ENCODE peak calls at places on chromosomes 12 and 14, in six cellular contexts. S is H4, C is NAMALWA, L is amniotic stem cell, J is NCI-H69, M is pons. X is an unnamed sample.

GRCh38 chr12:108048686-108049085 is 80.4 kb upstream of the WSCD2 start:
- DNase-seq in C (no peak), L (no peak), M (no peak), J (no peak), S (no peak), X (no peak)

GRCh38 chr12:32151552-32151951 is 44.9 kb downstream of the BICD1 start:
- DNase-seq in L (no peak), J (no peak), S (no peak), M (no peak), C (no peak), X (no peak)

GRCh38 chr12:112482734-112483133 is 64.0 kb downstream of the PTPN11 start:
- DNase-seq in L (no peak), C (no peak), M (peak), J (peak), S (no peak), X (no peak)

GRCh38 chr12:27564612-27565213 is 40.7 kb downstream of the PPFIBP1 start:
- DNase-seq in M (peak), C (no peak), J (no peak), L (no peak), S (no peak), X (no peak)

GRCh38 chr12:24034160-24034559 is 84.7 kb upstream of the SOX5 start:
- DNase-seq in L (no peak), S (no peak), M (peak), J (peak), C (no peak), X (no peak)

GRCh38 chr14:72975776-72976175 is 49.5 kb downstream of the DCAF4 start:
- DNase-seq in J (no peak), M (no peak), S (no peak), C (no peak), L (no peak), X (peak)

GRCh38 chr14:104523546-104523935 is 56.0 kb upstream of the C14orf180 start:
- DNase-seq in C (no peak), J (no peak), S (no peak), L (no peak), M (no peak), X (no peak)

GRCh38 chr12:93587601-93588000 is 15.1 kb downstream of the SOCS2 start:
- DNase-seq in C (no peak), S (no peak), L (no peak), J (no peak), M (no peak), X (no peak)

GRCh38 chr14:90093942-90094595 is 32.3 kb downstream of the KCNK13 start:
- DNase-seq in C (no peak), M (no peak), L (no peak), S (no peak), J (peak), X (no peak)

X was measured in GM12865.